ENCODE peak calls at places on chromosome 10, in seven cellular contexts. L, I, J, W, X, F and U are unnamed samples.

GRCh38 chr10:73644015-73644743 is 2.9 kb upstream of the MYOZ1 start:
- DNase-seq in L (peak), I (peak), J (peak), W (peak), X (peak), F (peak), U (peak)

GRCh38 chr10:12583891-12584595 is 234.7 kb downstream of the CAMK1D start:
- DNase-seq in L (no peak), I (no peak), J (no peak), W (no peak), X (no peak), F (no peak), U (no peak)

GRCh38 chr10:126455766-126456425 is 67.6 kb upstream of the ADAM12 start:
- DNase-seq in L (no peak), I (no peak), J (no peak), W (no peak), X (no peak), F (peak), U (peak)

GRCh38 chr10:24727811-24728210 is 4.1 kb upstream of the ARHGAP21 start:
- DNase-seq in L (no peak), I (no peak), J (peak), W (no peak), X (no peak), F (no peak), U (peak)

GRCh38 chr10:60962946-60963345 is 19.0 kb upstream of the RHOBTB1 start:
- DNase-seq in L (no peak), I (no peak), J (no peak), W (no peak), X (no peak), F (no peak), U (no peak)

GRCh38 chr10:110005716-110006115 is 2.1 kb upstream of the ADD3 start:
- DNase-seq in L (no peak), I (no peak), J (no peak), W (no peak), X (peak), F (peak), U (peak)

GRCh38 chr10:118776960-118777359 is 22.2 kb upstream of the CACUL1 start:
- DNase-seq in L (no peak), I (no peak), J (no peak), W (no peak), X (no peak), F (no peak), U (no peak)

GRCh38 chr10:118209215-118209614 is 132.9 kb downstream of the FAM204A start:
- DNase-seq in L (no peak), I (no peak), J (no peak), W (no peak), X (peak), F (no peak), U (peak)

GRCh38 chr10:121465215-121465614 is 133.0 kb downstream of the FGFR2 start:
- DNase-seq in L (no peak), I (no peak), J (no peak), W (no peak), X (no peak), F (no peak), U (no peak)

GRCh38 chr10:118799779-118800178 is 45.0 kb upstream of the CACUL1 start:
- DNase-seq in L (no peak), I (peak), J (no peak), W (no peak), X (no peak), F (peak), U (no peak)

GRCh38 chr10:45373783-45374450 is at the start of gene ALOX5:
- DNase-seq in L (peak), I (no peak), J (peak), W (no peak), X (no peak), F (no peak), U (peak)

GRCh38 chr10:79007037-79007842 is 61.5 kb upstream of the ZMIZ1 start:
- DNase-seq in L (no peak), I (no peak), J (no peak), W (no peak), X (no peak), F (no peak), U (no peak)